ENCODE peak calls at places on chromosomes 12 and 14, in six cellular contexts. P is neural progenitor cell; Y is hepatocyte; V is CD4-positive, alpha-beta T cell; D is tibial artery; L is stomach. G is an unnamed sample. For H3K9me3 and H3K27me3, the result is how much of the 10 kb centered on the place peaks cover.

GRCh38 chr12:94760786-94761185 is 110.4 kb upstream of the TMCC3 start:
- DNase-seq in D (no peak), L (no peak), V (no peak), P (no peak), Y (no peak), G (no peak)

GRCh38 chr12:46664771-46665287 is 161.0 kb downstream of the SLC38A4 start:
- DNase-seq in L (no peak), P (no peak), Y (peak), D (no peak), V (no peak), G (no peak)

GRCh38 chr14:76844223-76844622 is 18.0 kb downstream of the LRRC74A start:
- DNase-seq in Y (no peak), L (peak), P (peak), V (peak), D (peak), G (no peak)

GRCh38 chr14:92786427-92786756 is 7.7 kb upstream of the GOLGA5 start:
- DNase-seq in V (no peak), L (no peak), Y (no peak), D (no peak), P (no peak), G (no peak)

GRCh38 chr12:100936661-100937060 is 142.1 kb downstream of the ANO4 start:
- DNase-seq in D (no peak), Y (no peak), L (no peak), P (no peak), V (no peak), G (no peak)

GRCh38 chr12:93080994-93081809 is 152.1 kb upstream of the EEA1 start:
- DNase-seq in D (no peak), L (no peak), P (peak), Y (no peak), V (no peak), G (no peak)

GRCh38 chr14:35565896-35566464 is 32.0 kb downstream of the INSM2 start:
- DNase-seq in Y (no peak), V (no peak), L (no peak), P (no peak), D (no peak), G (no peak)

GRCh38 chr14:73718742-73719251 is 4.6 kb upstream of the PNMA1 start:
- DNase-seq in P (peak), V (no peak), Y (no peak), D (peak), L (no peak), G (no peak)

GRCh38 chr14:32104308-32104707 is 27.2 kb downstream of the ARHGAP5 start:
- DNase-seq in P (no peak), Y (no peak), D (no peak), V (no peak), L (no peak), G (no peak)

GRCh38 chr14:94123868-94124267 is 5.5 kb downstream of the IFI27L2 start:
- DNase-seq in V (no peak), Y (no peak), D (peak), P (no peak), L (peak), G (no peak)

GRCh38 chr14:21711360-21711961 is 37.8 kb upstream of the OR4E1 start:
- DNase-seq in L (no peak), D (no peak), Y (peak), V (no peak), P (peak), G (no peak)

GRCh38 chr14:32049361-32050103 is 27.6 kb upstream of the ARHGAP5 start:
- DNase-seq in V (no peak), D (no peak), Y (no peak), P (no peak), L (no peak), G (no peak)

GRCh38 chr14:101873401-101873800 is 91.0 kb upstream of the DYNC1H1 start:
- DNase-seq in D (no peak), V (no peak), L (no peak), P (no peak), Y (no peak), G (no peak)

GRCh38 chr14:102819790-102820330 is 42.6 kb downstream of the TRAF3 start:
- DNase-seq in L (no peak), Y (no peak), P (no peak), V (no peak), D (no peak), G (no peak)

GRCh38 chr12:46702581-46703344 is 123.0 kb downstream of the SLC38A4 start:
- DNase-seq in Y (no peak), L (no peak), D (no peak), P (peak), V (no peak), G (no peak)

GRCh38 chr14:69708586-69709169 is 58.3 kb upstream of the SRSF5 start:
- DNase-seq in P (peak), Y (no peak), V (no peak), L (no peak), D (no peak), G (peak)

GRCh38 chr12:109727039-109727723 is 13.6 kb downstream of the FAM222A start:
- DNase-seq in V (no peak), D (peak), Y (no peak), L (peak), P (peak), G (no peak)

GRCh38 chr12:6316921-6317692 is 6.6 kb downstream of the PLEKHG6 start:
- DNase-seq in L (no peak), Y (no peak), D (no peak), P (no peak), V (no peak), G (no peak)

GRCh38 chr12:31931796-31932715 is 27.2 kb upstream of the RESF1 start:
- DNase-seq in V (no peak), P (no peak), L (no peak), Y (no peak), D (no peak), G (no peak)

GRCh38 chr12:1591543-1591942 is 2.8 kb downstream of the FBXL14 start:
- DNase-seq in Y (no peak), V (no peak), D (no peak), P (no peak), L (no peak), G (no peak)

GRCh38 chr12:110737532-110737931 is 5.2 kb downstream of the PPP1CC start:
- DNase-seq in V (no peak), D (no peak), L (no peak), P (no peak), Y (no peak), G (no peak)

GRCh38 chr12:662541-663292 is 528 bp downstream of the NINJ2 start:
- DNase-seq in D (no peak), Y (no peak), V (no peak), P (no peak), L (no peak), G (no peak)

GRCh38 chr14:59537476-59537875 is 39.1 kb downstream of the CCDC175 start:
- DNase-seq in L (no peak), V (no peak), D (no peak), Y (no peak), P (no peak), G (no peak)

GRCh38 chr14:59541731-59542130 is 34.9 kb downstream of the CCDC175 start:
- DNase-seq in L (no peak), D (no peak), Y (no peak), P (no peak), V (no peak), G (no peak)

GRCh38 chr14:59543873-59544272 is 32.7 kb downstream of the CCDC175 start:
- DNase-seq in Y (no peak), V (no peak), L (no peak), P (no peak), D (no peak), G (no peak)

DNA sequence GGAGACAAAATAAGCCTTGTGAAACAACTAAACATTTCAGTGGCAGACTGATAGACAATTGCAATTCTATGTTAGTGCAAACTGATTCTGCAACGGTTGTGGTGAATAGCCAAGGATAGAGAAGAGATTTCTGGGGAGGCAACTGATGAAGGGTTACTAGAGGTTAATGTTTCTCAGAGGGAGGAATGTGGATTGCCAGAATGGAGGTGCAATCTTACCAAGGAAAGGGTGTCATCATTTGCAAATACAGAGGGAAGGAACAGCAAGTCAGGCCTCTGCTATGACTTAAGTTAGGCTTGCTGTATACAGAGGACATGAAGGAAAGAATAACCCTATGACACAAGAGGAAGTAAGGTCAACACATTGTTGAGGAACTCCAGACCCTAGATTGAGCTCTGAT is 35.8 kb downstream of the CCDC175 start:
- DNase-seq in V (no peak), Y (no peak), L (no peak), D (no peak), P (no peak), G (no peak)
- TF ChIP-seq CTCF in V (no peak), Y (no peak), L (no peak), D (no peak), P (no peak), G (no peak)

DNA sequence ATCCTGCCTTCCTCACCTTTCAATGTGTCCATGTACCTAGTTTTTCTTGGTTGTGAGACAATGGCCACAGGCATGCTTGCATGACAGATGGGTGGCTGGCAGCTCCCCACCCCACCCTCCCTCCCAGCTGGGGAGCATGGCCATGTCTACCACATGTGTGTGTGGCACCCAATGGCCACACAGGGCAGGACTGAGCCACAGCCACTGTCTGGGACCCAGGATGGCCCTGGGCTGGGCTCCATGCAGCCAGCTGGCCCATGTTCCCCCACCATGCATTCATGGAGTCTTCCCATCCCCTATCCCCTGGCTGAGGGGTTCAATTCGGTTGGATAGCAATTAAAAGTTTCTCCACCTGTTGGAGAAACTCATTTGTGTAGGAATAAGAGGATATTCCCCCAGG is 566.0 kb upstream of the USP15 start:
- DNase-seq in V (no peak), Y (no peak), L (no peak), D (no peak), P (no peak), G (no peak)
- H3K9me3 ChIP-seq in V (under half), Y (under half), L (half or more), D (under half), P (under half), G (under half)

DNA sequence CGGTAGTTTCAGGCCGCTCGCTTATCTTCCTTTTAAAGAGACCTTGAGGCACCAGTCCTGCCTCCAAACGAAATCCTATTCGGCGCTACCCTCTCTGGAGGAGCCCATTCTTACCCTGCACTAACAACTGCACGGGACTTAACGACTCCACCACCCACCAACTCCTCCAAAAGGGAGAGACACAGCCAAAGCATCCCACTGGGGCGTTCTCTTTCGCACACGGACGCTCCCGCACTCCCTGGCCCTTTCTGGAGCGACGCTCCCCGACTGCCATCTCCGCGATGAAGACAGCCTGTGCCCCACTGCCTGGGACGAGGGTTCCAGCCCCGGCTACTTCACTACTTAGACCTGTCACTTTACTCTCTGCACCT is 648 bp downstream of the GALC start:
- DNase-seq in L (no peak), Y (no peak), D (peak), V (no peak), P (peak), G (no peak)
- H3K27me3 ChIP-seq in L (under half), Y (under half), D (under half), V (under half), P (under half), G (under half)

GRCh38 chr12:18864900-18865561 is 127.1 kb downstream of the CAPZA3 start:
- DNase-seq in V (no peak), P (no peak), L (no peak), Y (peak), D (no peak), G (no peak)

GRCh38 chr12:18857656-18858055 is 119.7 kb downstream of the CAPZA3 start:
- DNase-seq in Y (no peak), P (no peak), D (no peak), L (no peak), V (no peak), G (no peak)

GRCh38 chr12:18859400-18859799 is 121.5 kb downstream of the CAPZA3 start:
- DNase-seq in D (no peak), P (no peak), L (no peak), Y (no peak), V (no peak), G (no peak)

GRCh38 chr12:18863769-18864500 is 126.0 kb downstream of the CAPZA3 start:
- DNase-seq in D (no peak), Y (no peak), P (no peak), L (no peak), V (no peak), G (no peak)

DNA sequence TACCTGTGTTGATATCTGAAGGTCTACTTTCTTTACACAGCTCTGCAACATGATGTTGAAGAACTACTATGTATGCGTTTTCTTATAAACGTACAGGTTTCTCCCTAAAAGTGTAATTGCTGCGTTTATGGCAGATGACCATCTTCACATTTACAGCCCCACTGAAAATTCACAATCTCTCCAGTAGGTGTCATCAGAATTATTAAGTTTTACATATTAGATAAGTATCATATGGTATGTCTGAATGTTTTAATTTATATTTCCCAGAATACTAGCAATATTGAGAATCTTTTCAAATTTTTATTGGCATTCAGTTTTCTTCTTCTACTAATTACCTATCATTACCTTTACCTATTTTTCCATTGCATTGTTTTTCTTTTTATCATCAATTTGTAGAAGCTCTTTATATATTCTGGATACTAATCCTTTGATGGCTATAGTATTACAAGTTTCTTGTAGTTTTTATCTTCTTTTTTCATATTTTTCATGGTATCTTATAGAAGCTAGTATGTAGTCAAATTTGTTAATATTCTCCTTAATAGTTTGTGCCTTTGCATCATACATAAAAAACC is 123.5 kb downstream of the CAPZA3 start:
- DNase-seq in D (no peak), L (no peak), Y (peak), V (no peak), P (no peak), G (no peak)
- TF ChIP-seq CTCF in D (peak), L (peak), Y (peak), V (peak), P (peak), G (peak)

GRCh38 chr14:25250516-25250915 is 200.6 kb upstream of the STXBP6 start:
- DNase-seq in Y (no peak), D (no peak), L (no peak), V (no peak), P (no peak), G (no peak)

GRCh38 chr14:25246751-25247150 is 196.8 kb upstream of the STXBP6 start:
- DNase-seq in Y (no peak), P (no peak), L (no peak), V (no peak), D (no peak), G (no peak)
- H3K9me3 ChIP-seq in Y (under half), P (under half), L (under half), V (under half), D (under half), G (under half)

DNA sequence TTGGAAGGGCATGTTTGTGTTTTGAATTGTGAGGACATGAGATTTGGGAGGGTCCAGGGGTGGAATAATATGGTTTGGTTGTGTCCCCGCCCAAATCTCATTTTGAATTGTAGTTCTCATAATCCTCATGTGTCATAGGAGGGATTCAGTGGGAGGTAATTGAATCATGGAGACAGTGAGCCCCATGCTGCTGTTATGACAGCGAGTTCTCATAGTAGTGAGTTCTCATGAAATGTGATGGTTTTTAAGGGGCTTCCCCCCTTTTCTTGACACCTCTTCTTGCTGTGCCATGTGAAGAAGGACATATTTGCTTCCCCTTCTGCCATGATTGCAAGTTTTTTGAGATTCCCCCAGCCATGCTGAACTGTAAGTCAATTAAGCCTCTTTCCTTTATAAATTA is 260.0 kb downstream of the DUSP6 start:
- DNase-seq in V (no peak), D (no peak), L (no peak), P (no peak), Y (no peak), G (no peak)
- H3K27me3 ChIP-seq in V (under half), D (under half), L (under half), P (under half), Y (under half), G (under half)

GRCh38 chr12:10901427-10901826 is 7.9 kb downstream of the TAS2R13 start:
- DNase-seq in D (no peak), P (no peak), Y (no peak), V (no peak), L (no peak), G (no peak)
- TF ChIP-seq CTCF in D (no peak), P (no peak), Y (peak), V (no peak), L (no peak), G (no peak)